ENCODE peak calls at places on chromosomes 12 and 14, in four cellular contexts. Z, V, W and Y are unnamed samples.

GRCh38 chr14:68584786-68585185 is 208.1 kb downstream of the ZFP36L1 start:
- DNase-seq in W (no peak), V (no peak), Z (no peak), Y (no peak)

GRCh38 chr14:29007990-29008389 is 241.4 kb downstream of the FOXG1 start:
- DNase-seq in Z (no peak), V (no peak), W (no peak), Y (no peak)

GRCh38 chr12:118193958-118194357 is 58.0 kb downstream of the PEBP1 start:
- DNase-seq in W (no peak), Z (no peak), V (no peak), Y (no peak)

GRCh38 chr14:50530358-50530757 is 2.0 kb downstream of the MAP4K5 start:
- DNase-seq in Z (no peak), V (no peak), W (no peak), Y (no peak)

GRCh38 chr14:103552011-103552797 is 10.3 kb downstream of the BAG5 start:
- DNase-seq in Z (no peak), W (peak; percentile 27), V (no peak), Y (no peak)

GRCh38 chr14:61950340-61950739 is 188.1 kb downstream of the SNAPC1 start:
- DNase-seq in W (no peak), Z (no peak), V (no peak), Y (no peak)

GRCh38 chr14:64721391-64721791 is 17.2 kb downstream of the PLEKHG3 start:
- DNase-seq in W (peak; percentile 72), V (peak; percentile 77), Z (no peak), Y (no peak)

GRCh38 chr12:7716391-7716790 is 5.2 kb downstream of the DPPA3 start:
- DNase-seq in V (no peak), Z (no peak), W (no peak), Y (no peak)

GRCh38 chr12:11650697-11651281 is 1.3 kb downstream of the ETV6 start:
- DNase-seq in Z (no peak), W (no peak), V (no peak), Y (no peak)

GRCh38 chr12:125120566-125120965 is 55.3 kb downstream of the AACS start:
- DNase-seq in W (no peak), Z (no peak), V (no peak), Y (no peak)

GRCh38 chr12:55250944-55251343 is 6.5 kb downstream of the OR6C74 start:
- DNase-seq in Z (no peak), W (no peak), V (no peak), Y (no peak)

GRCh38 chr12:81998761-81999378 is 239.7 kb upstream of the PPFIA2 start:
- DNase-seq in V (no peak), W (no peak), Z (no peak), Y (no peak)

GRCh38 chr14:99930420-99931274 is 134.6 kb upstream of the EVL start:
- DNase-seq in Z (no peak), V (no peak), W (no peak), Y (no peak)

GRCh38 chr14:58362798-58363412 is 32.8 kb upstream of the TOMM20L start:
- DNase-seq in V (no peak), Z (no peak), W (no peak), Y (no peak)

GRCh38 chr12:49198431-49199155 is 9.7 kb upstream of the TUBA1A start:
- DNase-seq in Z (peak; percentile 46), W (no peak), V (no peak), Y (no peak)

GRCh38 chr14:50447491-50447890 is 50.8 kb upstream of the CDKL1 start:
- DNase-seq in V (no peak), W (no peak), Z (no peak), Y (no peak)

GRCh38 chr12:79373896-79374499 is 316.8 kb downstream of the PAWR start:
- DNase-seq in V (no peak), Z (peak; percentile 53), W (peak; percentile 46), Y (no peak)

GRCh38 chr14:91253795-91254323 is 9.4 kb upstream of the GPR68 start:
- DNase-seq in V (no peak), Z (no peak), W (peak; percentile 52), Y (no peak)

GRCh38 chr14:100885196-100886030 is 18.1 kb downstream of the RTL1 start:
- DNase-seq in W (no peak), Z (no peak), V (no peak), Y (no peak)

GRCh38 chr12:89354630-89354931 is 2.3 kb upstream of the DUSP6 start:
- DNase-seq in W (no peak), V (no peak), Z (no peak), Y (no peak)

GRCh38 chr12:93825501-93825888 is 148.3 kb downstream of the CRADD start:
- DNase-seq in V (no peak), Z (no peak), W (no peak), Y (no peak)

GRCh38 chr12:105935981-105936380 is 202.8 kb downstream of the NUAK1 start:
- DNase-seq in W (no peak), V (no peak), Z (no peak), Y (no peak)

GRCh38 chr12:64968989-64969819 is 144.8 kb downstream of the TBC1D30 start:
- DNase-seq in Z (no peak), V (peak; percentile 23), W (no peak), Y (no peak)

GRCh38 chr12:12599750-12600643 is 11.7 kb upstream of the CREBL2 start:
- DNase-seq in Z (no peak), V (no peak), W (no peak), Y (no peak)

GRCh38 chr14:50023671-50024490 is 92.5 kb downstream of the VCPKMT start:
- DNase-seq in W (no peak), Z (no peak), V (no peak), Y (no peak)

GRCh38 chr12:19826988-19827550 is 387.8 kb downstream of the AEBP2 start:
- DNase-seq in W (no peak), V (no peak), Z (no peak), Y (no peak)

GRCh38 chr12:96083020-96083489 is 47.7 kb upstream of the LTA4H start:
- DNase-seq in V (no peak), W (no peak), Z (no peak), Y (no peak)

GRCh38 chr12:46998811-46999368 is 80.5 kb upstream of the PCED1B start:
- DNase-seq in Z (no peak), V (no peak), W (no peak), Y (no peak)

GRCh38 chr12:55002355-55002754 is 17.4 kb upstream of the NEUROD4 start:
- DNase-seq in Z (no peak), W (no peak), V (no peak), Y (no peak)

GRCh38 chr14:30621354-30621953 is 665 bp upstream of the SCFD1 start:
- DNase-seq in V (no peak), Z (no peak), W (peak; percentile 53), Y (no peak)

GRCh38 chr14:42222924-42223471 is 616.3 kb downstream of the LRFN5 start:
- DNase-seq in W (no peak), Z (no peak), V (peak; percentile 29), Y (no peak)

DNA sequence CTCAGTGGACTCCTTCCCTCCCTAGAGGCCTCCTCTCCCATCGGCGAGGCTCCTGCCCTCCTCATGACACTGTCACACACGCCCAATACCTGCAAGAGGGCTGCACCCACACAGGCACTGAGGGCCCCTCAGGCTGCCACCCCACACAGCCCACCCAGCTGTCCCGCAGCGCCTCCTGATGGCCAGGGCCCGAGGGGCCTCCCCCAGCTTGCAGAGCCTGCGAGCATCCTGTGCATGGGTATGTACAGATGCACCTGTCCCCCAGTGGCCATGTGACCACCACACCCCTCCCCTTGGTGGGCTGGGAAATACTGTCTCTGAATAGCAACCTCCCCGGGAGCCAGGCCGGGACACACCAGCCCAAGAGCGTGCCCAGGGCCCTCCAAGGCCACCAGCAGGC is 19.0 kb upstream of the NUDT14 start:
- DNase-seq in Z (no peak), W (no peak), V (no peak), Y (no peak)
- TF ChIP-seq CTCF in Z (no peak), W (no peak), V (no peak), Y (no peak)

DNA sequence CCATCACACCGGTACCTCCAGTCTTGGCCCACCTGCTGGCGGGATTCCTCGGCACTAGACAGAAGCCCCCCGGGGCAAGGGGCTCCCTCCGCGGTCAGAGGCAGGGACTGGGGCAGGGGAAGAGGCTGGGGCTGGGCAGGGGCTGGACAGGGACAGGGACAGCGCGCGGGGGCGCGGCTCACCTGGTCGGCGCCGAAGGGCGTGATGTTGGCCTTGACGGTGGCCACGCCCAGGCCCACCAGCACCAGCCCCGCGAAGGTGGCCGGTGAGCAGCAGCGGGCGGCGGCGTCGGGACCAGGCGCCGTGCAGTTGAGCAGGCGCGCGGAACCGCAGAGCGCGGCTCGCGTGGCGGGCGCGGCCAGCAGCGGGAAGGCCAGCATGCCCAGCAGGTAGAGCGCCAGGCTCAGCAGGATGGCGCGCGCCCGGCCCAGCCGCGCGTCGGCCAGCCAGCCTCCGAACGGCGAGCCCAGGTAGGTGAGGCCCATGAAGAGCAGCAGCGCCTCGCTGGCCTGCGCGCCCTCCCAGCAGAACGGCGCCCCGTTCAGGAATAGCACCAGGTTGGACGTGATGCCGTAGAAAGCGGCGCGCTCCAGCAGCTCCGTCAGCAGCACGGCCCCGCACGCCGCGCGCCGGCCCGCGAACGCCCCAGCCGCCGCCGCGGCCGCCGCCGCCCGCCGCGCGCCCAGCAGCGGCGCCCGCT is 392 bp downstream of the SLC15A4 start:
- DNase-seq in W (peak; percentile 75), Z (peak; percentile 7), V (no peak), Y (peak; percentile 45)
- TF ChIP-seq CTCF in W (no peak), Z (no peak), V (no peak), Y (no peak)

GRCh38 chr12:69343357-69343756 is 4.8 kb upstream of the LYZ start:
- DNase-seq in V (no peak), Z (no peak), W (no peak), Y (no peak)

GRCh38 chr12:69345077-69345476 is 3.1 kb upstream of the LYZ start:
- DNase-seq in Z (no peak), V (no peak), W (no peak), Y (no peak)

GRCh38 chr12:69345742-69346141 is 2.4 kb upstream of the LYZ start:
- DNase-seq in V (no peak), Z (no peak), W (no peak), Y (no peak)

GRCh38 chr12:69342407-69342806 is 5.8 kb upstream of the LYZ start:
- DNase-seq in V (no peak), W (no peak), Z (no peak), Y (no peak)

DNA sequence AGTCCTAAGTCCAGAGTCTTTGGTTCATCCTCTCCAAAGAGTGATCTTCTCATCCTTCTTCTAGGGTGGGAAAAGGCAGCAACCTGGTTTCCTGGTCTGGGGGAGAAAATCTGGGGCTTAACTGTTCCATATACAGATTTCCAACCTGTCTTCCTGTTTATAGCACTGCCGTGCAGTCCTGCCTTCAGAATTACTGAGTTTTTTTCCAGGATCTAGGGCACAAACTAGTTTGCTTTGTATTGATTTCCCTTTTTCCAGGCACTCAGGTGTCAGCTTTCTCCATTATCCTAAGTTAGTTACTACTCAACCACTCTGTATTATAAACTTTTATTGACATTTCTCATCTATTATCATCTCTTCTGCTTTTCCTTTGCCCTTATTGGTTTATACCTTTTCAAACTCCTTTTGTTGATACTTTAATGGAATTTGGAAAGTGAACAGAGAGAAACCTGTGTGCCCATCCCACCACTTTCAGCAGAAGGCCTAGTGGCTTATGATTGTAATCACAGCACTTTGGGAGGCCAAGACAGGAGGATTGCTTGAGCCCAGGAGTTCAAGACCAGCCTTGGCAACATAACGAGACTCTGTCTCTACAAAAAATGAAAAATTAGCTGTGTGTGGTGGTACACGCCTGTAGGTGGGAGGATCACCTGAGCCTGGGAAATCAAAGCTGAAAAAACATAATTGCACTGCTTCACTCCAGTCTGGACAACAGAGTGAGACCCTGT is 4.1 kb upstream of the LYZ start:
- DNase-seq in Z (no peak), V (no peak), W (no peak), Y (no peak)
- TF ChIP-seq CTCF in Z (no peak), V (no peak), W (no peak), Y (no peak)

GRCh38 chr12:3319723-3320492 is 171.1 kb upstream of the PRMT8 start:
- DNase-seq in W (no peak), Z (no peak), V (no peak), Y (no peak)
- TF ChIP-seq CTCF in W (no peak), Z (peak; percentile 34), V (no peak), Y (no peak)

GRCh38 chr14:24146622-24146977 is 190 bp upstream of the PSME2 start:
- DNase-seq in W (peak; percentile 96), Z (peak; percentile 95), V (peak; percentile 76), Y (peak; percentile 84)
- TF ChIP-seq CTCF in W (no peak), Z (no peak), V (no peak), Y (no peak)